ENCODE peak calls at places on chromosomes 5 and 9, in eight cellular contexts. G, K, F, R, Z, T, E and O are unnamed samples.

GRCh38 chr9:116721411-116721810 is 34.3 kb downstream of the TRIM32 start:
- DNase-seq in E (no peak), G (no peak), K (no peak), R (no peak), T (no peak), F (no peak), Z (no peak), O (no peak)

GRCh38 chr9:122998448-122998847 is 35.0 kb upstream of the GPR21 start:
- DNase-seq in K (no peak), G (no peak), T (no peak), E (no peak), R (no peak), Z (no peak), F (no peak), O (no peak)

GRCh38 chr5:178436326-178436940 is 153.8 kb downstream of the COL23A1 start:
- DNase-seq in F (no peak), K (no peak), E (no peak), Z (no peak), R (no peak), G (no peak), T (no peak), O (no peak)

GRCh38 chr9:36040271-36040925 is 3.7 kb downstream of the RECK start:
- DNase-seq in Z (no peak), G (no peak), R (no peak), E (peak; percentile 55), F (no peak), K (no peak), T (no peak), O (no peak)

GRCh38 chr5:128539038-128539429 is 989 bp upstream of the FBN2 start:
- DNase-seq in E (peak; percentile 79), F (peak; percentile 64), K (no peak), T (peak; percentile 33), Z (no peak), R (no peak), G (no peak), O (peak; percentile 18)

GRCh38 chr9:134844821-134845220 is 35.8 kb upstream of the FCN2 start:
- DNase-seq in R (no peak), K (no peak), E (no peak), T (no peak), G (no peak), Z (no peak), F (no peak), O (no peak)

GRCh38 chr9:112747094-112747493 is 3.5 kb upstream of the SNX30 start:
- DNase-seq in R (no peak), G (no peak), K (no peak), T (no peak), E (no peak), F (no peak), Z (no peak), O (no peak)

GRCh38 chr5:15740383-15740782 is 240.4 kb downstream of the FBXL7 start:
- DNase-seq in G (no peak), T (no peak), F (no peak), R (no peak), Z (no peak), K (no peak), E (no peak), O (no peak)

GRCh38 chr9:27054125-27054524 is 48.7 kb upstream of the LRRC19 start:
- DNase-seq in Z (no peak), T (no peak), E (no peak), K (no peak), F (no peak), G (no peak), R (no peak), O (no peak)

GRCh38 chr9:27059907-27060306 is 49.1 kb upstream of the TEK start:
- DNase-seq in R (no peak), K (no peak), E (no peak), G (no peak), F (no peak), T (no peak), Z (no peak), O (no peak)

GRCh38 chr9:27059406-27059805 is 49.6 kb upstream of the TEK start:
- DNase-seq in F (no peak), T (no peak), K (no peak), G (no peak), R (no peak), Z (no peak), E (no peak), O (no peak)

GRCh38 chr9:27053369-27054057 is 48.0 kb upstream of the LRRC19 start:
- DNase-seq in E (peak; percentile 26), G (no peak), R (no peak), K (no peak), F (no peak), T (no peak), Z (no peak), O (no peak)

GRCh38 chr9:27054841-27055240 is 49.4 kb upstream of the LRRC19 start:
- DNase-seq in Z (no peak), G (no peak), F (no peak), E (no peak), T (no peak), K (no peak), R (no peak), O (no peak)
- H3K27me3 ChIP-seq in Z (no peaks in the 10 kb centered on the region), G (no peaks in the 10 kb centered on the region), F (no peaks in the 10 kb centered on the region), E (no peaks in the 10 kb centered on the region), T (no peaks in the 10 kb centered on the region), K (no peaks in the 10 kb centered on the region), R (no peaks in the 10 kb centered on the region), O (no peaks in the 10 kb centered on the region)

DNA sequence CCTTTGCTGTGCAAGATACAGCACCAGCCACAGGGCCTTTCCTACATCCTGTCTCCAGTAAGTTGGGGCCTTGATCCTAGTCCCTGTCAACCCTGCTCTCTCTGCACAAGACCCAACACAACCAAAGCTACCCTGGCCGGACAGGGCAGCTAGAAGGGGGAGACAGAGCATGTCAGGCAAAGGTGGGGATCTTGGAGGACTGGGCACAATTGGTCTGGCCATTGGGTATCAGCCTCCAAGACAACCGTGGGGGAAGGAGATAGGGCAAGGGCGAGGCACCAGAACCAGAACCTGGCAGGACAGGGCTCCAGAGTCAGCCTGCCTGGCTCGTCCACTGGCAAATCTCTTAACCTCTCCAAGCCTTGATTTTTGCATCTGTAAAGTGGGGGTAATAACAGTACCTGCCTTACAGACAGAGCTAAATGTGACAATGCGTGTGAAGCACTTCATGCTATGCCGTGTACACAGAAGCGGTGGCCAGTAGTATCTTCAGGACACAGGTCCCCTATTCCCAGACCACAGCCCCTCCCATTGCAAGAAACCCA is 51.6 kb upstream of the CDKN2AIPNL start:
- DNase-seq in T (no peak), R (no peak), E (no peak), G (no peak), F (peak; percentile 51), K (no peak), Z (no peak), O (no peak)
- H3K4me3 ChIP-seq in T (no peak overlapping the region), R (no peak overlapping the region), E (no peak overlapping the region), G (no peak overlapping the region), F (no peak overlapping the region), K (no peak overlapping the region), Z (no peak overlapping the region), O (no peak overlapping the region)

DNA sequence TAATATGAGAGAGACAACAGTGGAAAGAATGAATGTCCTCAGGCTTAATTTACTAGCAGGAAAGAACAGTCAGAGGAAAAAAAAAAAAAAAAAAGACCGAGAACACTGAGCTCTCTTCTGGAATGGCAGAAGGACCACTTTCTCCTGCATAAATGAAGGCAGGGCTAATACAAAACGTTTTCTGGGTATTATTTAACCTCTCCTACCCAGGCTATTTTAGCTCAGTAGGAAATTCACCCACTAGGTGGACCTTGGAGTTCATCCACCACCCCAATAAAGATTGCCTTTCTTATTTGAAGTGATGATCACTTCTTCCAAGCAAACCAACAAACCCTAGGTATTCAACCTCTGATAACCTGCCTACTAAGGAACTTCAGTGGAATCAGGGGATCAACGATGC is 3.7 kb downstream of the GLIS3 start:
- DNase-seq in R (no peak), F (no peak), G (no peak), K (no peak), Z (no peak), E (no peak), T (no peak), O (no peak)
- H3K27me3 ChIP-seq in R (peaks cover 4% of the 10 kb centered on the region), F (peaks cover 71% of the 10 kb centered on the region), G (peaks cover 24% of the 10 kb centered on the region), K (no peaks in the 10 kb centered on the region), Z (no peaks in the 10 kb centered on the region), E (no peaks in the 10 kb centered on the region), T (no peaks in the 10 kb centered on the region), O (no peaks in the 10 kb centered on the region)

DNA sequence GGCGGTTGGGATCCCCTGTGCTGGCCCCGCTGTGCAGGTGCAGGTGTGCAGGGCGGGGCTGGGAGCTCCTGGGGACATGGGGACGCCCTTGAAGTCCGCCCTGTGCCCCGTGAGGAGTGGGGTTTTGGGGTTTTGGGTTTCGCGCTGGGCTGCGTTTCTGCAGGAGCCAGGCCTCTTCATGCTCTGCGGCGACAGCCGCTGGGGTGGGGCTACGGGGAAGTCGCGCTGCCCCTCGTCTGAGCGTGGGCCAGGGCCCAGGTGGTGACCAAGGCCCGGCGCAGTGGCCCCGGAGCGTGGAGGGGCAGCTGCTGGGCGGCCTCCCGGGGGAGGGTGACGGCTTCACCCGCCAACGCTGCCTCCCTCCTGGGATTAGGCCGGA is 47.8 kb upstream of the IRX4 start:
- DNase-seq in Z (peak; percentile 33), R (no peak), K (no peak), T (no peak), E (no peak), F (no peak), G (no peak), O (no peak)
- H3K4me3 ChIP-seq in Z (no peak overlapping the region), R (no peak overlapping the region), K (peak overlapping the region; percentile 25), T (no peak overlapping the region), E (peak overlapping the region; percentile 75), F (no peak overlapping the region), G (no peak overlapping the region), O (peak overlapping the region; percentile 56)

DNA sequence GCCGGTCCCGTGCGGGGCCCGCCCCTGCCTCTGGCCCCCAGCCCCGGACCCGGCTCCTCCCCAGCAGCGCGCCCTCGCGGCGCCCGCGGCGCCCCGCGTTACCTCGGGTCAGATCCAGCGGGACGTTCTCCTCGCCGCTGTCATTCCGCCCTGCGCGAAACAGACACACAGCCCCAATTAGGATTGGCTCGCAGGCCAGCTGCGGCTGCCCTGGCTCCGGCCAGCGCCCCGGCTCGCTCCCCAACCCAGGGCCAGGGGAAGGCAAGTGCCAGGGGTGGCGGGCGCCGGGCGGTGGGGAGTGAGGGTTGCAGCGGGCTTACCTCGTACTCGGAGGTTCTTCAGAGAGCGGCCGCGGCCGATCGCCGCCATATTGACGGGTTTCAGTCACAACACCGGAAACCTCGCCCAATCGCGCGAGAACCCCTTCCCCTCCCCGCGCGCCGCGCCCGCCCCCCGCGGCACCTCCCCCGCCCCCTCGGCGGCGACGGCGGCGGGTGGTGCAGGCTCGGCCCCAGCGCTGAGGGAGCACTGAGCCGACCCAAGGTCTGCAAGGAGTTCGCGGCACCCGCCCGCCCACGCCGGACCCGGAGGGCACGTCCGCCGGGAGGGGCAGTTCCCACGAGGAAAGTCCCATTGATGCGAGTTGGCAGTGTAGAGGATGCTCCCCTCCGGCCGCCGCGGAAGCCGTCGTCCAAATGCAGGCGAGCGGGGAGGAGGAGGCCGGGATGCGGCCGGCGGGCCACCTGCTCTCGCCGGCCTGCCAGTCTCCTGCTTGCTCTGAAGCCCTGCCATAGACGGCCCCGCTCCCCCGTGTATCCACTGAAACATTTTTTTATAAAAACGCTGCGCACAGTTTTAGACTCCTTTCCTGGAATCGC is at the start of gene RICTOR:
- DNase-seq in F (peak; percentile 98), T (peak; percentile 87), E (peak; percentile 97), R (peak; percentile 85), K (peak; percentile 84), Z (peak; percentile 93), G (peak; percentile 48), O (peak; percentile 90)
- H3K27me3 ChIP-seq in F (peaks cover 2% of the 10 kb centered on the region), T (no peaks in the 10 kb centered on the region), E (no peaks in the 10 kb centered on the region), R (peaks cover 19% of the 10 kb centered on the region), K (no peaks in the 10 kb centered on the region), Z (no peaks in the 10 kb centered on the region), G (no peaks in the 10 kb centered on the region), O (no peaks in the 10 kb centered on the region)